ENCODE peak calls at places on chromosomes 1 and 21, in eight cellular contexts. Q is stomach; T is HCT116; P is astrocyte; L is gastrocnemius medialis; E is neural progenitor cell; S is left lung; F is CD8-positive, alpha-beta T cell. R is an unnamed sample. For H3K4me1, the result is how much of the 10 kb centered on the place peaks cover.

GRCh38 chr1:42692461-42692860 is 10.2 kb downstream of the YBX1 start:
- DNase-seq in P (no peak), E (peak), L (no peak), F (no peak), S (no peak), Q (no peak), T (no peak), R (no peak)

GRCh38 chr1:61254629-61255323 is 172.4 kb downstream of the NFIA start:
- DNase-seq in T (no peak), Q (no peak), P (no peak), L (peak), S (no peak), E (no peak), F (no peak), R (no peak)

GRCh38 chr1:236744533-236744932 is 50.6 kb upstream of the MTR start:
- DNase-seq in T (no peak), L (no peak), E (no peak), F (no peak), Q (no peak), S (no peak), P (no peak), R (no peak)

GRCh38 chr1:232385221-232385620 is 244.7 kb downstream of the SIPA1L2 start:
- DNase-seq in P (peak), E (no peak), L (no peak), T (no peak), S (no peak), Q (no peak), F (no peak), R (no peak)

GRCh38 chr21:32413697-32414578 is 1.4 kb downstream of the EVA1C start:
- DNase-seq in E (no peak), L (no peak), S (peak), P (peak), T (no peak), Q (no peak), F (no peak), R (peak)

GRCh38 chr1:14543191-14543849 is 55.2 kb upstream of the KAZN start:
- DNase-seq in L (no peak), Q (no peak), S (no peak), F (no peak), E (no peak), T (no peak), P (peak), R (no peak)

GRCh38 chr1:157085416-157085815 is 14.2 kb downstream of the ETV3L start:
- DNase-seq in L (no peak), P (no peak), E (no peak), S (no peak), T (no peak), Q (no peak), F (no peak), R (no peak)

GRCh38 chr1:170659404-170660035 is 4.4 kb upstream of the PRRX1 start:
- DNase-seq in T (no peak), L (no peak), S (no peak), P (no peak), F (no peak), E (no peak), Q (no peak), R (no peak)

GRCh38 chr1:42756956-42757891 is 9.6 kb downstream of the P3H1 start:
- DNase-seq in E (peak), L (no peak), S (no peak), Q (peak), F (no peak), T (peak), P (peak), R (no peak)

GRCh38 chr1:150477733-150478132 is 9.5 kb upstream of the TARS2 start:
- DNase-seq in L (no peak), F (no peak), T (no peak), P (peak), S (no peak), E (no peak), Q (no peak), R (no peak)

GRCh38 chr21:45004059-45004422 is 64.2 kb downstream of the SLX9 start:
- DNase-seq in F (no peak), L (no peak), E (no peak), T (no peak), P (no peak), Q (no peak), S (no peak), R (peak)

GRCh38 chr1:52692697-52693096 is 5.5 kb downstream of the COA7 start:
- DNase-seq in P (no peak), Q (no peak), F (no peak), S (no peak), L (no peak), T (no peak), E (no peak), R (no peak)

GRCh38 chr1:54249798-54250497 is 50.0 kb downstream of the MRPL37 start:
- DNase-seq in S (no peak), L (peak), E (no peak), F (no peak), P (peak), T (peak), Q (no peak), R (no peak)

GRCh38 chr1:38787041-38787440 is 72.5 kb downstream of the RRAGC start:
- DNase-seq in S (no peak), Q (no peak), F (no peak), P (no peak), E (no peak), T (no peak), L (no peak), R (no peak)

DNA sequence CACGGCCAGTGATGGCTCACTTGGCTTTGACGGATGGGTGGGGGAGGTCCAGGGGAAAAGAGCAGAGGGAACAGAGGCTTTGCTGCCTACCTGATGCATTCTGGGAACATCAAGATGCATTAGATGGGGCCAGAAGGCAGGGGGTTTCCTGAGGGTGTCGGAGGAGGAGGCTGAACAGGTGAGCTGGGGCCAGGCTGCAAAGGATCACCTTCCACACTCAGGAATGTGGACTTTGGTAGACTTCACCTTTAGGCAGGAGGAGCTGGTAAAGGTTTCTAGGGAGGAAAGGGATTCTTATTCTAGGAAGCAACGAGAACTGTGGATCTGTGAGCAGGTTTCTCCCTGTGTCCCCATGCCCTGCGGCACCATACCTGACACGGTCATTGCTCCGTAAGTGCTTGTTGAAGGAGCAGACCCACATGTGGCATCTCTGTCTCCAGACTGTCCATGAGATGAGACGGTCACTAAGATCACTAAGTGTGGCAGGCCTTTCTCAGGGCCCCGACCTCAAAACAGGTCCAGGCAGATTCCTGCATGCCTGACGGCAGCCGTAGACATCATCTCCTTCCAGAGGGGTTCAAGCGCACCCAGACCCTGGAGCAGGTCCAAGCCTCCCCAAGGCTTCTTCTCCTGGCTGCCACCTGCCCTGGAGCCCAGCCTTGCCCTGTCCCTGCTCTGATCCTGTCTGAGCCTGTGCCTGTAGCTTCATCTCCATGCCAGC is 89.1 kb upstream of the SLC25A33 start:
- DNase-seq in E (no peak), L (no peak), S (no peak), Q (no peak), F (no peak), T (no peak), P (no peak), R (no peak)
- H3K27ac ChIP-seq in E (no peak), L (peak), S (no peak), Q (peak), F (no peak), T (no peak), P (no peak), R (no peak)

GRCh38 chr1:108045370-108045950 is 80.5 kb upstream of the VAV3 start:
- DNase-seq in E (no peak), Q (no peak), S (no peak), P (no peak), T (no peak), L (no peak), F (no peak), R (no peak)
- H3K4me1 ChIP-seq in E (under half), Q (under half), S (under half), P (under half), T (under half), L (under half), F (under half), R (under half)

DNA sequence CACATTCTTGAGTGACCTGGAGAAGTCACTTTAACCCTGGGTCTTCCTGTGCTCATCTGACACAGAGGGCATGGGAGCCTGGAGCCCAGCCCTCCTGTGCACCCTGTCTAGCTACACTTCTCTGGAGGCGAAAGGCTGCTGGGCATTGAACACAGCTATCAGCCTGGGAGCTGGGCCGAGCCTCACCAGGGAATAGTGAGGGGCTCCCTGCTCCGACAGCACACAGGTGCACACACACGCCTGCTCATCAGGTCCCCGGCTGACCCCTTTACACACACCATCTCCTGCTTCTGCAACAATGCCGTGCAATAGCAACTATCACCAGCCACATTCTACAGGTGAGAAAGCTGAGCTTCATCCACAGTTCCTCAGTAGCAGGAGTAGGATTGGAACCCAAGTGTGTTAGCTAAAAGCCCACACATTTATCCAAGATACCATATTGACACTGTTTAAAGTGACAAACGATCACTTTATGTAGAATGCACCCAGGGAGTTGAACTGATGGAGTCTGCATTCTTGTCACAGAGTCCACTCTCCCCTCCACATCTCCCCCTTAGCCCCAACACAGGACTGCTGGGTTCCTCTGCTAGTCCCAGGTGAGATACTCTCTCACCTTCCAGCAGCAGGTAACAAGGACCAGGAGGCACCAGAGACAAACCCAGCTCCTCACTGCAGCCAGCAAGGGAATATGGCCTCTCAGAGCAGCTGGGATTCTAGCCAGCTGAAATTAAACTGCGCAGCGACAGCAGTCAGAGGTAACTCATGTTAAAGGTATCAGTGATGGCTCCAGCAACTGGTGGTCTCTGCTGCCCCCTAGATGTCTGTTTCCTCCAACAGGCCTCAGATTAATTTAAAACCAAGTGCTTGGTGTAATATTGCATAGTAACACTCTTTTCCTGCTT is 18.3 kb upstream of the CAPN8 start:
- DNase-seq in Q (peak), T (no peak), L (peak), P (no peak), E (peak), F (peak), S (no peak), R (no peak)
- TF ChIP-seq CTCF in Q (peak), T (peak), L (peak), P (peak), E (peak), F (peak), S (peak), R (peak)

DNA sequence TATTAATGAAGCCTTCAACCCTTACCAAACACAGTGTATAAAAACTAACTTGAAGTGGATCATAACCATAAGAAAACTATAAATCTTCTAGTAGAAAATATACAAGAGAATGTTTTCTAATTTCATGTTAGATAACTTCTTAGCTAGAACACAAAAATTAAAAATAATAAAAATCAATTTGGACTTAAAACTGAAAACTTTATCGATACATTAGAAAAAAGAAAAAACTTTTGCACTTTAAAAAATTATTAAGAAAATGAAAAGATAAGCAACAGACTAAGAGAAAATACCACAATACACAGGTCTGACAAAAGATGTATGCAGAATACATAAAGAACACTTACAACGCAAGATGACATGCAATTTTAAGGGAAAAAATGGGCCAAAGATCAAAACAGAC is 8.7 kb downstream of the COP1 start:
- DNase-seq in S (no peak), E (no peak), F (no peak), T (no peak), L (no peak), Q (no peak), P (no peak), R (no peak)
- H3K27ac ChIP-seq in S (no peak), E (no peak), F (no peak), T (no peak), L (no peak), Q (no peak), P (no peak), R (no peak)

GRCh38 chr1:2276803-2277580 is 48.9 kb downstream of the SKI start:
- DNase-seq in T (no peak), Q (no peak), L (no peak), S (no peak), P (peak), F (no peak), E (no peak), R (no peak)

GRCh38 chr1:2275796-2276536 is 47.8 kb downstream of the SKI start:
- DNase-seq in P (peak), S (peak), E (no peak), T (no peak), F (no peak), L (no peak), Q (no peak), R (peak)

GRCh38 chr1:2278591-2279209 is 50.6 kb downstream of the SKI start:
- DNase-seq in F (no peak), L (no peak), T (no peak), Q (no peak), E (no peak), S (no peak), P (no peak), R (no peak)

GRCh38 chr1:2279210-2279639 is 51.1 kb downstream of the SKI start:
- DNase-seq in P (peak), S (peak), Q (no peak), T (no peak), E (peak), L (no peak), F (no peak), R (peak)

GRCh38 chr1:2277741-2278488 is 49.8 kb downstream of the SKI start:
- DNase-seq in S (no peak), E (no peak), P (no peak), L (peak), Q (no peak), F (no peak), T (no peak), R (peak)
- H3K4me1 ChIP-seq in S (half or more), E (under half), P (under half), L (half or more), Q (half or more), F (half or more), T (under half), R (half or more)

GRCh38 chr1:204688776-204689175 is 3.2 kb upstream of the LRRN2 start:
- DNase-seq in L (no peak), P (no peak), Q (no peak), F (no peak), S (no peak), E (no peak), T (no peak), R (no peak)

GRCh38 chr1:204694145-204694544 is 8.6 kb upstream of the LRRN2 start:
- DNase-seq in F (no peak), E (no peak), Q (no peak), L (no peak), S (no peak), P (no peak), T (no peak), R (no peak)

GRCh38 chr1:204695692-204696091 is 10.2 kb upstream of the LRRN2 start:
- DNase-seq in P (no peak), Q (no peak), T (no peak), E (no peak), L (no peak), S (no peak), F (no peak), R (no peak)

GRCh38 chr1:204692852-204693356 is 7.4 kb upstream of the LRRN2 start:
- DNase-seq in S (no peak), L (no peak), Q (no peak), F (no peak), T (peak), P (no peak), E (peak), R (no peak)

DNA sequence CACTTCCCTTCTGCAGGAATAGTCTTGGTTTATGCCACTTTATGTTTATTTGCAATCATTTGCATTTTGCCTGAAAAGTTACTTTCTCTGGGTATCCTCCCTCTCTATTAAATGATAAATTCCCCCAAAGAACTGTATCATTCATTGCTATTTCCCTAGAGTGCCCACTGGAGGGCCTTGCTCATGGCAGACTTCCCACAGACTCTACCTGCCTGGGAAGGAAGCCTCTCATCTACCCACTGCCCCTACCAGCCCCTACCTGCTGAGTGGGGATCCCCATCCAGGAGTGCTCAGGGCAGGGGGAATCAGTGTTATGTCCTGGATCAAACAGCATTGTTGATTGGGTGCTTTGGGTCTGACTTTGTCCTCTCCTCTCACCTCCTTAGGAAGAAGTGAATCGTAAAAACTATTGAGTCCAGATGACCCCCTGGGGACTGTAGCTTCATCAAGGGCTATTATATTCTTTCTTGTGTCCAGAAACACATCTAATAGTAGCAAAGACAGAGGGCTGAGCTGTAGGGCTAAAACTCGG is 6.8 kb upstream of the LRRN2 start:
- DNase-seq in Q (no peak), P (no peak), T (no peak), S (no peak), E (no peak), L (no peak), F (no peak), R (no peak)
- TF ChIP-seq CTCF in Q (no peak), P (no peak), T (peak), S (no peak), E (peak), L (no peak), F (no peak), R (no peak)

DNA sequence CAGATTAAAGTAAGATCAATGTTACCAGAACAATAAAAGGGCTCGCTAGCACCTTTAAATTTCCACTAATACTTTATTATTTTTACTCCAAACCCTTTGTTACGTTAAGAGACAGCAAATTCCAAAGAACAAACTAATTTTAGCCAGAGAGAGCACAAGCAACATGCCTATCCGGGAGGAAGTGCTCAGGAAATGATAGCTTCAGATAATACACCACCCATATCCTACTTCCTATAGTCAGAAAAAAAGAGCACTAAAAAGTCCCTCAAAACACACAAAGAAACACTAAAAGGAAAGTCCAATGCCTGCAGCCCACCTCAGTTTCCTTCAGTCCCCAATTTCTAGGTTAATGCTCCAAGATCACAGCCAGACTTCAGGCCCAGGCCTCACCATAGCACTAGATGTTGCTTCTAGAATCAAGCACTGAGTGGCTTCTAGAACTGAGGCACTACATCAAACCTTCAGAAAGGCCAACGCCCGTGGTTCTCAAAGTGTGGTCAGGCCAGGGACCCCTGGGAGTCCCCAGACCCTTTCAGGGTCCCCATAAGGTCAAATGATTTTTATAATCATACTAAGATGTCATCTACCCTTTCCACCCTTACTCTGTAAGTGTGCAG is 142.6 kb downstream of the PSMG1 start:
- DNase-seq in T (no peak), E (no peak), Q (no peak), F (no peak), L (no peak), P (no peak), S (no peak), R (no peak)
- H3K27ac ChIP-seq in T (no peak), E (no peak), Q (peak), F (no peak), L (peak), P (no peak), S (peak), R (peak)

GRCh38 chr1:21546122-21546825 is 37.1 kb downstream of the ALPL start:
- DNase-seq in L (no peak), Q (no peak), E (no peak), T (no peak), S (no peak), F (no peak), P (no peak), R (no peak)
- H3K4me1 ChIP-seq in L (under half), Q (under half), E (under half), T (under half), S (half or more), F (under half), P (under half), R (under half)

GRCh38 chr1:101137144-101138126 is 99.4 kb upstream of the S1PR1 start:
- DNase-seq in P (peak), S (no peak), L (no peak), E (no peak), Q (no peak), F (no peak), T (no peak), R (no peak)

GRCh38 chr1:101139130-101139529 is 97.7 kb upstream of the S1PR1 start:
- DNase-seq in T (no peak), E (no peak), P (no peak), Q (no peak), S (no peak), F (no peak), L (no peak), R (no peak)

GRCh38 chr1:101140041-101140718 is 96.6 kb upstream of the S1PR1 start:
- DNase-seq in S (no peak), F (no peak), Q (no peak), L (no peak), T (no peak), E (no peak), P (no peak), R (no peak)

GRCh38 chr1:101135526-101135925 is 101.3 kb upstream of the S1PR1 start:
- DNase-seq in Q (no peak), F (no peak), S (no peak), L (no peak), P (no peak), T (no peak), E (no peak), R (no peak)

GRCh38 chr1:101136739-101137138 is 100.1 kb upstream of the S1PR1 start:
- DNase-seq in Q (no peak), E (peak), F (peak), P (peak), S (no peak), T (no peak), L (no peak), R (no peak)
- TF ChIP-seq CTCF in Q (no peak), E (peak), F (peak), P (peak), S (no peak), T (no peak), L (no peak), R (peak)